ENCODE peak calls at places on chromosomes 5 and 9, in four cellular contexts. X, W, N and D are unnamed samples.

GRCh38 chr5:134139891-134140469 is 25.5 kb downstream of the TCF7 start:
- DNase-seq in N (no peak), W (peak; percentile 2), X (no peak), D (no peak)

GRCh38 chr9:72557549-72557948 is 36.1 kb downstream of the TMC1 start:
- DNase-seq in X (peak; percentile 75), N (peak; percentile 79), W (peak; percentile 50), D (peak; percentile 95)

GRCh38 chr9:127989094-127989493 is 8.3 kb upstream of the EEIG1 start:
- DNase-seq in N (no peak), X (no peak), W (peak; percentile 33), D (no peak)

GRCh38 chr5:147461915-147462314 is 48.0 kb downstream of the DPYSL3 start:
- DNase-seq in N (no peak), X (no peak), W (no peak), D (no peak)

GRCh38 chr9:69951411-69951810 is 92.2 kb upstream of the MAMDC2 start:
- DNase-seq in W (no peak), X (peak; percentile 49), N (peak; percentile 65), D (peak; percentile 63)

GRCh38 chr9:129761901-129762359 is 9.1 kb upstream of the PTGES start:
- DNase-seq in X (peak; percentile 71), N (peak; percentile 43), W (no peak), D (peak; percentile 91)

GRCh38 chr5:135426102-135427082 is 20.8 kb downstream of the DCANP1 start:
- DNase-seq in X (peak; percentile 39), N (peak; percentile 47), W (no peak), D (peak; percentile 63)

GRCh38 chr9:132082188-132082587 is 2.5 kb upstream of the MED27 start:
- DNase-seq in W (no peak), X (no peak), N (no peak), D (no peak)

GRCh38 chr5:174744896-174745295 is 20.5 kb downstream of the MSX2 start:
- DNase-seq in N (no peak), W (no peak), X (no peak), D (no peak)

GRCh38 chr5:40569549-40570270 is 110.0 kb upstream of the PTGER4 start:
- DNase-seq in N (peak; percentile 38), X (no peak), W (no peak), D (peak; percentile 30)

GRCh38 chr5:61777292-61777691 is 445.2 kb downstream of the ZSWIM6 start:
- DNase-seq in X (no peak), N (no peak), W (no peak), D (no peak)

GRCh38 chr9:79193506-79194223 is 378.1 kb upstream of the TLE4 start:
- DNase-seq in N (no peak), W (no peak), X (no peak), D (no peak)

GRCh38 chr5:130198927-130199326 is 294.7 kb downstream of the CHSY3 start:
- DNase-seq in N (peak; percentile 32), W (no peak), X (peak; percentile 7), D (peak; percentile 45)

GRCh38 chr5:39713224-39713911 is 288.6 kb upstream of the DAB2 start:
- DNase-seq in X (no peak), W (no peak), N (no peak), D (peak; percentile 26)

GRCh38 chr5:76403713-76403962 is 553 bp downstream of the IQGAP2 start:
- DNase-seq in W (no peak), N (peak; percentile 23), X (no peak), D (no peak)

GRCh38 chr9:130824079-130824478 is 11.0 kb upstream of the ABL1 start:
- DNase-seq in X (no peak), W (no peak), N (no peak), D (no peak)

GRCh38 chr9:137956688-137957385 is 79.3 kb downstream of the CACNA1B start:
- DNase-seq in W (no peak), N (no peak), X (no peak), D (no peak)

GRCh38 chr9:76989501-76989900 is 30.0 kb upstream of the FOXB2 start:
- DNase-seq in X (no peak), N (no peak), W (no peak), D (no peak)

GRCh38 chr5:137498736-137499505 is at the start of gene SPOCK1:
- DNase-seq in N (peak; percentile 59), W (peak; percentile 85), X (no peak), D (peak; percentile 67)

GRCh38 chr9:137099231-137099630 is 12.4 kb downstream of the MAN1B1 start:
- DNase-seq in N (no peak), X (no peak), W (no peak), D (no peak)

GRCh38 chr5:57495285-57495684 is 12.7 kb upstream of the ACTBL2 start:
- DNase-seq in N (no peak), X (no peak), W (no peak), D (no peak)

GRCh38 chr9:80789831-80790230 is 899.5 kb downstream of the TLE1 start:
- DNase-seq in W (no peak), N (peak; percentile 71), X (no peak), D (no peak)

GRCh38 chr9:91101598-91102168 is 260.0 kb downstream of the AUH start:
- DNase-seq in X (no peak), W (peak; percentile 18), N (no peak), D (no peak)

DNA sequence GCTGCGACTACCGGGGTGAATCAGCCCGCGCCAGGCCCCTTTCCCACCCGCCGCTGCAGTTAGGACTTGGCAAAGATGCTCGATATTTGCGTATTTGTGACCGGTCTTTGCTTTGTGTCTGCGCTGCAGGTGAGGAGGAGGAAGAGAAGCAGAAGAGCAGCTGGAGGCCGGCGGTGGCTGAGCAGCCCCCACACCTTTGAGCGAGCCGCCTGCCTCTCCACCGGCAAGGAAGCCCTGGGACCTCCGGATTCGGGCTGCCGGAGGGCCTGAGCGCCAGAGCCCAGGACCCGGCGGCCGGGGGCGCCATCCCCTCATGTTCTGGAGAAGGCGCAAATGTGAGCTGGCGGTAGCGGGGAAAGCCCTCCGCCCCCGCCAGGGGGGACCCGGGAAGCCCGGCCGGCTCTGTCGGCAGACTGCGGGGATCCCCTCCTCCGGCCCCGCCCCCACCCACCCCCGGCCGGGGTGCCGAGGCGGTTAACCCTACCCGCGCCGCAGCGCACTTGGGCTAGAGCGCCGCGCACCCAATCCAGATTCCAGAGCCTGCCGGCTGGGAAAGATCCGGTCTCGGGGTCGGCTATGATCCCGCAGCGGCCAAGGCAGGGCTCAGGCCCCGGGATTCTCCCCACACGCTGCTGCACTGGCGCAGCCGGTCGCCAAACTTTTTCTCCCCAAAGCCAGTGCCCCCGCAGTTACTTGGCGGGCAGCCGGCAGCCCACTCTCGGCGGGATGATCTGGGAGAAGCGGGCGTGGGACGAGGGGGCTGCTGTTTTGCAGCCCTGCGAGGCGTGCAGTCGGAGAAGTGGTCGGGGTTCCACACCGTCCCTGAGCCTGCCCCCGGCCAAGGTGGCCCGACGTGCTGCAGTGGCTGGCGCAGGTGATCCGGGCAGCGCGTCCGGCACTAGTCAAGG is 800 bp upstream of the KCNN2 start:
- DNase-seq in N (no peak), X (no peak), W (peak; percentile 71), D (peak; percentile 8)
- TF ChIP-seq CTCF in N (peak; percentile 17), X (peak; percentile 45), W (peak; percentile 32), D (peak; percentile 19)

DNA sequence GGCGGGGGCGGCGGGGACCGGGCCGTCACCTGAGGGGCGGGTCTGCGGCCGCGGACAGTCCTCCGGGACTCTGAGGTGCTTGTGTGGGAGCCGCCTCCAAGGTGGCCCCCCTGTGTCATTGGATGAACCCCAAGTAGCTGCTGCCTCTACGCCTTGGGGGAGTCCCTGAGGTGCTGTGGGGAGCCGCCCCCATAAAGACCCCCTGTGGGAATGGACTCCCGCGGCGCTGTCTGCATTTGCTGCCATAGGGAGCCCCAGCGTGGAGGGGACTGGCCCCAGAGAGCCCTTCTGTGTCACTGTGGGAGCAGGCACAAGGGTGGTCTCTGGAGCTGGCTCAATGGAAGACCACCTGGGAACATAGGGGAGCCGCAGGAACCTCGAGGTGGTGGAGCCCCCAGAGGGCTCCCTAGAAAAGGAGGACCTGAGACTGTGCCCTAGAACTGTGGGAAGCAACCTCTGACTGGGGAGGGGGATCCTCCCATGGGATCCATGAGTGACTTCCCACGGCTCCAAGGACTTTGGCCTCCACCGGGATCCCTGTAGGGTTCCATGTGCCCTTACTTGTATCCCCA is 412 bp downstream of the PHF24 start:
- DNase-seq in X (no peak), N (no peak), W (no peak), D (no peak)
- H3K4me3 ChIP-seq in X (no peak overlapping the region), N (no peak overlapping the region), W (no peak overlapping the region), D (peak overlapping the region; percentile 23)

DNA sequence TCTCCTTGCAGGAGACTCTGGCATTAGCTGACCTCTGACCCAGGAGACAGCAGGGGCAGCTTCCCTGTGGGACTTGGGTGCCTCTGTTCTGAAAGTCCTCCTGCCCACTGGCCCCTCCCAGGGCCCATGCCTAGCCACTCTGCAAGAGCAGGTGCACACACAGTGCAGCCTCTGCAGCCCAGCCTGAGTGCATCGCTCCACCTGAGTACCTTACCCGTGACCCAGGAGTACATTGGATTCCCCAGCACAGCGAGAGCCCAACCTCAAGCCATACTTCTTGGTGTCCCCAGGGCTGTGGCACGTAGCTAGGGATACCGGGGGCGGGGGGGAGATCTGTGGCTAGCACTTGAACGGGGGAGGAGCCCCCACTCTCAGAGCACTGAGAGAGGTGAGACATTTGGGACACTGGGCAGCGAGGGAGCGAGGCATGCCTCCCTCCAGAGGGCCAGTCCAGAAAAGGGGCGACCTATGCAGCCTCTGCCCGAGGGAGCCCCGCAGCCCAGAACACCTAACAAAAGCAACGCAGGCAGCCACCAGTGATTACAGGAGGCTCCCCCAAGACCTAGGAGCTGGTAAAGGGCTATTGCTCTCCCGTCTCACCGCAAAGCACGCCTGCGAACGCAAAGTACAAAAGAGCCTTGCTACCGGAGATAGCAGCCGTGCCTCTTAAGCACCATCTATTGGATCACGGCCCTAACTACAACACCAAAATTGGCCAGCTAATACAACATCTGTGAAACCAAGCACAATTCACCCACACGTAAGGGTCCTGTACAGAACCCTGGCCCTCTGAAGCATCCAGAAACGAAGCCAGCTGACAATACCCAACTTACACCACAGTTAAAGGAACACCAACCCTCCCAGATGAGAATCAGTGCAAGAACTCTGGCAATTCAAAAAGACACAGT is 826 bp upstream of the PRDM9 start:
- DNase-seq in W (no peak), N (peak; percentile 19), X (no peak), D (no peak)
- TF ChIP-seq CTCF in W (no peak), N (no peak), X (no peak), D (no peak)

GRCh38 chr5:79241535-79241979 is 5.6 kb downstream of the JMY start:
- DNase-seq in X (peak; percentile 33), W (no peak), N (peak; percentile 45), D (peak; percentile 18)

GRCh38 chr5:79237735-79238560 is 2.0 kb downstream of the JMY start:
- DNase-seq in X (no peak), W (no peak), N (peak; percentile 39), D (peak; percentile 6)

GRCh38 chr5:79240561-79240960 is 4.6 kb downstream of the JMY start:
- DNase-seq in W (no peak), X (no peak), N (no peak), D (no peak)

GRCh38 chr5:79243224-79243623 is 7.3 kb downstream of the JMY start:
- DNase-seq in X (no peak), N (no peak), W (no peak), D (no peak)

DNA sequence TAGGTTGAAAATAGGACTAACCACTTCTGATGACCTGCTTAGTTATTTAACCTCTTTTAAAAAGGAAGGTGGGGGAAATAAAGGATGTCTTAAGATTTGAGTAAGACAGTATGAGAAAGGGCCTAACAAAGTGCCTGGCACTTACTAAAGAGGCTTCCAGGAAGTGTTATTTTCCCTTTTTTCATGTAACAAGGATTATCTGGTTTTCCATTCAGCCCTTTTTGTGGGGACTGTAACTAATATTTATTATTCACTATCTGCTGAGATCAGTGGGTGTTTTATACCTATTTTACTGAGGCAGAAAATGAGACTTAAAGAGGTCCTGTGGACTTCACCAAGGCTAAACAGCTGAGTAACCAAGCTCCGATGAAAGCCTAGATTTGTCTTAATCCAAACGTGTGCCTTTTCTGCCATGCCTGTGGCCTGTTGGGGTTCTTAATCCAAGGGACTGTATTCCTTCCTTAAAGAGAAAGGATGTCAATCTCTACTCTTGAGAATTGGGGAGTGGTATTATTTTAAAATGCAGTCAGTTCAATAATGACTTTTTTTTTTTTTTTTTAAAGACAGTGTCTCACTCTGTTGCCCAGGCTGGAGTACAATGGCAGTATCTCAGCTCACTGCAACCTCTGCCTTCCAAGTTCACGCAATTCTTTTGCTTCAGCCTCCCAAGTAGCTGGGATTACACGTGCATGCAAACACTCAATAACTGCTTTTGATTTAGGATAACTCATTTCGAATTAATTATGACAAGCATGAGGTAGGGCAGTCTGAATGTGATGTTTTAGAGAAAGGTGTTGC is 6.5 kb downstream of the JMY start:
- DNase-seq in N (no peak), W (no peak), X (no peak), D (no peak)
- H3K4me3 ChIP-seq in N (no peak overlapping the region), W (no peak overlapping the region), X (no peak overlapping the region), D (no peak overlapping the region)